ENCODE peak calls at places on chromosomes 6 and 20, in four cellular contexts. One of them, this sample, is unnamed.

GRCh38 chr6:39777661-39778060 is 14.5 kb upstream of the DAAM2 start:
- DNase-seq in left cardiac atrium: no peak
- DNase-seq in CD4-positive, alpha-beta memory T cell: no peak
- DNase-seq in activated T-cell treated with anti-CD3 and anti-CD28 coated beads for 24 hours: no peak
- DNase-seq in this sample: no peak

GRCh38 chr20:49446808-49447207 is 35.7 kb downstream of the KCNB1 start:
- DNase-seq in left cardiac atrium: peak
- DNase-seq in CD4-positive, alpha-beta memory T cell: no peak
- DNase-seq in activated T-cell treated with anti-CD3 and anti-CD28 coated beads for 24 hours: no peak
- DNase-seq in this sample: no peak

GRCh38 chr6:135250234-135250633 is 69.1 kb downstream of the MYB start:
- DNase-seq in left cardiac atrium: no peak
- DNase-seq in CD4-positive, alpha-beta memory T cell: no peak
- DNase-seq in activated T-cell treated with anti-CD3 and anti-CD28 coated beads for 24 hours: no peak
- DNase-seq in this sample: no peak

GRCh38 chr6:138105446-138105845 is 1.8 kb downstream of the PERP start:
- DNase-seq in left cardiac atrium: no peak
- DNase-seq in CD4-positive, alpha-beta memory T cell: no peak
- DNase-seq in activated T-cell treated with anti-CD3 and anti-CD28 coated beads for 24 hours: no peak
- DNase-seq in this sample: no peak

GRCh38 chr20:10540636-10541493 is 105.8 kb downstream of the SLX4IP start:
- DNase-seq in left cardiac atrium: no peak
- DNase-seq in CD4-positive, alpha-beta memory T cell: no peak
- DNase-seq in activated T-cell treated with anti-CD3 and anti-CD28 coated beads for 24 hours: no peak
- DNase-seq in this sample: peak

GRCh38 chr6:134060491-134061106 is 8.2 kb upstream of the SLC2A12 start:
- DNase-seq in left cardiac atrium: no peak
- DNase-seq in CD4-positive, alpha-beta memory T cell: no peak
- DNase-seq in activated T-cell treated with anti-CD3 and anti-CD28 coated beads for 24 hours: no peak
- DNase-seq in this sample: peak

GRCh38 chr20:1764136-1765033 is 106.8 kb upstream of the SIRPG start:
- DNase-seq in left cardiac atrium: peak
- DNase-seq in CD4-positive, alpha-beta memory T cell: peak
- DNase-seq in activated T-cell treated with anti-CD3 and anti-CD28 coated beads for 24 hours: peak
- DNase-seq in this sample: peak

GRCh38 chr20:34927736-34928135 is 27.9 kb downstream of the GSS start:
- DNase-seq in left cardiac atrium: no peak
- DNase-seq in CD4-positive, alpha-beta memory T cell: no peak
- DNase-seq in activated T-cell treated with anti-CD3 and anti-CD28 coated beads for 24 hours: no peak
- DNase-seq in this sample: peak

GRCh38 chr20:8457978-8458377 is 325.9 kb downstream of the PLCB1 start:
- DNase-seq in left cardiac atrium: no peak
- DNase-seq in CD4-positive, alpha-beta memory T cell: no peak
- DNase-seq in activated T-cell treated with anti-CD3 and anti-CD28 coated beads for 24 hours: no peak
- DNase-seq in this sample: no peak

GRCh38 chr6:116450769-116451740 is 10.1 kb upstream of the CALHM6 start:
- DNase-seq in left cardiac atrium: no peak
- DNase-seq in CD4-positive, alpha-beta memory T cell: no peak
- DNase-seq in activated T-cell treated with anti-CD3 and anti-CD28 coated beads for 24 hours: no peak
- DNase-seq in this sample: no peak

GRCh38 chr20:19756756-19757486 is 1.1 kb upstream of the RIN2 start:
- DNase-seq in left cardiac atrium: no peak
- DNase-seq in CD4-positive, alpha-beta memory T cell: no peak
- DNase-seq in activated T-cell treated with anti-CD3 and anti-CD28 coated beads for 24 hours: no peak
- DNase-seq in this sample: no peak

GRCh38 chr20:23022849-23023248 is 12.3 kb upstream of the SSTR4 start:
- DNase-seq in left cardiac atrium: no peak
- DNase-seq in CD4-positive, alpha-beta memory T cell: no peak
- DNase-seq in activated T-cell treated with anti-CD3 and anti-CD28 coated beads for 24 hours: no peak
- DNase-seq in this sample: no peak

GRCh38 chr6:37006793-37007339 is 1.4 kb downstream of the FGD2 start:
- DNase-seq in left cardiac atrium: no peak
- DNase-seq in CD4-positive, alpha-beta memory T cell: no peak
- DNase-seq in activated T-cell treated with anti-CD3 and anti-CD28 coated beads for 24 hours: no peak
- DNase-seq in this sample: no peak

GRCh38 chr6:162153120-162153519 is 574.4 kb downstream of the PRKN start:
- DNase-seq in left cardiac atrium: no peak
- DNase-seq in CD4-positive, alpha-beta memory T cell: no peak
- DNase-seq in activated T-cell treated with anti-CD3 and anti-CD28 coated beads for 24 hours: no peak
- DNase-seq in this sample: no peak

GRCh38 chr20:43726811-43727338 is at the start of gene GTSF1L:
- DNase-seq in left cardiac atrium: no peak
- DNase-seq in CD4-positive, alpha-beta memory T cell: no peak
- DNase-seq in activated T-cell treated with anti-CD3 and anti-CD28 coated beads for 24 hours: no peak
- DNase-seq in this sample: no peak

GRCh38 chr20:61120595-61121515 is 131.2 kb upstream of the CDH4 start:
- DNase-seq in left cardiac atrium: no peak
- DNase-seq in CD4-positive, alpha-beta memory T cell: peak
- DNase-seq in activated T-cell treated with anti-CD3 and anti-CD28 coated beads for 24 hours: peak
- DNase-seq in this sample: no peak

GRCh38 chr6:52712136-52712535 is 41.2 kb downstream of the TMEM14A start:
- DNase-seq in left cardiac atrium: no peak
- DNase-seq in CD4-positive, alpha-beta memory T cell: no peak
- DNase-seq in activated T-cell treated with anti-CD3 and anti-CD28 coated beads for 24 hours: no peak
- DNase-seq in this sample: no peak

GRCh38 chr6:86215323-86215722 is 572.6 kb upstream of the SYNCRIP start:
- DNase-seq in left cardiac atrium: no peak
- DNase-seq in CD4-positive, alpha-beta memory T cell: no peak
- DNase-seq in activated T-cell treated with anti-CD3 and anti-CD28 coated beads for 24 hours: no peak
- DNase-seq in this sample: no peak

This sample was measured in amniotic stem cell.